ENCODE peak calls at places on chromosomes 1 and 21, in seven cellular contexts. V, Q, P, H, O, E and U are unnamed samples.

GRCh38 chr1:68230901-68231626 is 1.3 kb downstream of the WLS start:
- DNase-seq in H (no peak), P (peak; percentile 54), E (no peak), Q (no peak), O (no peak), V (peak; percentile 69), U (no peak)

GRCh38 chr1:110637475-110637874 is 31.3 kb upstream of the KCNA2 start:
- DNase-seq in Q (no peak), E (no peak), H (no peak), O (no peak), P (no peak), V (no peak), U (no peak)

GRCh38 chr1:41695118-41695517 is 210.6 kb upstream of the EDN2 start:
- DNase-seq in E (no peak), V (no peak), P (no peak), O (no peak), H (no peak), Q (peak; percentile 57), U (no peak)

GRCh38 chr1:11229178-11229577 is 33.2 kb downstream of the MTOR start:
- DNase-seq in V (no peak), P (no peak), O (no peak), H (no peak), E (no peak), Q (no peak), U (no peak)

GRCh38 chr21:29033871-29034270 is 9.4 kb downstream of the USP16 start:
- DNase-seq in P (no peak), Q (no peak), V (no peak), H (no peak), O (no peak), E (no peak), U (no peak)

GRCh38 chr1:155003766-155004351 is 1.3 kb downstream of the ZBTB7B start:
- DNase-seq in Q (no peak), O (no peak), H (no peak), E (peak; percentile 60), P (peak; percentile 85), V (peak; percentile 84), U (no peak)

GRCh38 chr21:26001356-26001755 is 169.2 kb downstream of the APP start:
- DNase-seq in O (no peak), Q (no peak), P (no peak), V (no peak), E (no peak), H (no peak), U (no peak)

GRCh38 chr1:160553778-160554177 is 25.5 kb downstream of the CD84 start:
- DNase-seq in V (no peak), O (no peak), Q (no peak), E (no peak), H (no peak), P (no peak), U (no peak)

GRCh38 chr1:94805912-94806311 is 14.2 kb upstream of the SLC44A3 start:
- DNase-seq in Q (peak; percentile 40), V (peak; percentile 71), E (peak; percentile 51), P (peak; percentile 57), H (no peak), O (no peak), U (peak; percentile 18)

GRCh38 chr1:55007626-55008025 is 8.9 kb downstream of the BSND start:
- DNase-seq in O (no peak), E (no peak), P (no peak), Q (no peak), H (no peak), V (no peak), U (no peak)

GRCh38 chr1:39183503-39184353 is 20.8 kb upstream of the MACF1 start:
- DNase-seq in P (peak; percentile 51), V (no peak), H (no peak), E (peak; percentile 22), Q (peak; percentile 80), O (peak; percentile 86), U (peak; percentile 67)

GRCh38 chr1:117567435-117567834 is 38.4 kb upstream of the TENT5C start:
- DNase-seq in V (no peak), H (no peak), P (peak; percentile 16), Q (peak; percentile 6), O (no peak), E (no peak), U (no peak)